ENCODE peak calls at places on chromosome 16, in nine cellular contexts. X, Z, Y, R, Q, B, E, A and K are unnamed samples. For H3K36me3, the result is how much of the 10 kb centered on the place peaks cover.

GRCh38 chr16:53726625-53727024 is 22.7 kb downstream of the FTO start:
- DNase-seq in X (no peak), Z (no peak), Y (no peak), R (no peak), Q (no peak), B (no peak), E (no peak), A (peak), K (no peak)

GRCh38 chr16:67613808-67614207 is 31.1 kb upstream of the CARMIL2 start:
- DNase-seq in X (peak), Z (no peak), Y (no peak), R (no peak), Q (no peak), B (no peak), E (no peak), A (peak), K (peak)

GRCh38 chr16:8108991-8109509 is 481.3 kb downstream of the TMEM114 start:
- DNase-seq in X (no peak), Z (no peak), Y (no peak), R (no peak), Q (no peak), B (no peak), E (no peak), A (peak), K (no peak)

GRCh38 chr16:8831450-8832382 is 34.1 kb downstream of the PMM2 start:
- DNase-seq in X (no peak), Z (no peak), Y (no peak), R (no peak), Q (no peak), B (no peak), E (no peak), A (no peak), K (peak)

GRCh38 chr16:69890114-69890890 is 60.8 kb upstream of the CLEC18A start:
- DNase-seq in X (peak), Z (no peak), Y (peak), R (peak), Q (peak), B (peak), E (peak), A (peak), K (peak)

GRCh38 chr16:88825146-88825545 is 13.4 kb upstream of the APRT start:
- DNase-seq in X (no peak), Z (no peak), Y (no peak), R (no peak), Q (no peak), B (no peak), E (no peak), A (no peak), K (no peak)

GRCh38 chr16:57185446-57185944 is 344 bp downstream of the PSME3IP1 start:
- DNase-seq in X (peak), Z (peak), Y (peak), R (no peak), Q (peak), B (peak), E (peak), A (peak), K (peak)

GRCh38 chr16:70691223-70692129 is 5.6 kb upstream of the MTSS2 start:
- DNase-seq in X (no peak), Z (no peak), Y (peak), R (peak), Q (peak), B (peak), E (peak), A (no peak), K (no peak)

GRCh38 chr16:50021509-50021908 is 3.5 kb upstream of the CNEP1R1 start:
- DNase-seq in X (no peak), Z (no peak), Y (no peak), R (no peak), Q (no peak), B (no peak), E (no peak), A (peak), K (peak)

GRCh38 chr16:85620403-85620802 is 7.3 kb downstream of the GSE1 start:
- DNase-seq in X (no peak), Z (no peak), Y (no peak), R (no peak), Q (no peak), B (no peak), E (no peak), A (no peak), K (no peak)

GRCh38 chr16:23406546-23407240 is 46.3 kb downstream of the COG7 start:
- DNase-seq in X (no peak), Z (no peak), Y (no peak), R (no peak), Q (no peak), B (no peak), E (no peak), A (no peak), K (no peak)

GRCh38 chr16:85612801-85613608 is at the start of gene GSE1:
- DNase-seq in X (peak), Z (peak), Y (peak), R (peak), Q (peak), B (peak), E (peak), A (peak), K (peak)

GRCh38 chr16:2846511-2847310 is 11.3 kb downstream of the PRSS22 start:
- DNase-seq in X (no peak), Z (no peak), Y (no peak), R (no peak), Q (no peak), B (no peak), E (no peak), A (no peak), K (no peak)

GRCh38 chr16:53743149-53743566 is 39.2 kb downstream of the FTO start:
- DNase-seq in X (peak), Z (no peak), Y (no peak), R (no peak), Q (no peak), B (no peak), E (no peak), A (peak), K (peak)

GRCh38 chr16:67257486-67258159 is 8.8 kb downstream of the SLC9A5 start:
- DNase-seq in X (no peak), Z (no peak), Y (no peak), R (no peak), Q (peak), B (peak), E (peak), A (no peak), K (no peak)

GRCh38 chr16:48438414-48438813 is 53.2 kb upstream of the SIAH1 start:
- DNase-seq in X (no peak), Z (no peak), Y (no peak), R (no peak), Q (no peak), B (no peak), E (no peak), A (no peak), K (no peak)

GRCh38 chr16:23509763-23510153 is 536 bp downstream of the GGA2 start:
- DNase-seq in X (peak), Z (peak), Y (peak), R (no peak), Q (peak), B (peak), E (peak), A (no peak), K (no peak)

GRCh38 chr16:85528528-85529387 is 84.4 kb upstream of the GSE1 start:
- DNase-seq in X (no peak), Z (peak), Y (no peak), R (no peak), Q (peak), B (no peak), E (no peak), A (peak), K (no peak)

GRCh38 chr16:4180511-4180910 is 61.4 kb downstream of the SRL start:
- DNase-seq in X (no peak), Z (no peak), Y (no peak), R (no peak), Q (no peak), B (no peak), E (no peak), A (no peak), K (no peak)

GRCh38 chr16:1657841-1658240 is 20.2 kb upstream of the JPT2 start:
- DNase-seq in X (no peak), Z (no peak), Y (no peak), R (no peak), Q (no peak), B (no peak), E (no peak), A (no peak), K (no peak)
- H3K36me3 ChIP-seq in X (under half), Z (under half), Y (under half), R (under half), Q (under half), B (under half), E (half or more), A (under half), K (under half)

DNA sequence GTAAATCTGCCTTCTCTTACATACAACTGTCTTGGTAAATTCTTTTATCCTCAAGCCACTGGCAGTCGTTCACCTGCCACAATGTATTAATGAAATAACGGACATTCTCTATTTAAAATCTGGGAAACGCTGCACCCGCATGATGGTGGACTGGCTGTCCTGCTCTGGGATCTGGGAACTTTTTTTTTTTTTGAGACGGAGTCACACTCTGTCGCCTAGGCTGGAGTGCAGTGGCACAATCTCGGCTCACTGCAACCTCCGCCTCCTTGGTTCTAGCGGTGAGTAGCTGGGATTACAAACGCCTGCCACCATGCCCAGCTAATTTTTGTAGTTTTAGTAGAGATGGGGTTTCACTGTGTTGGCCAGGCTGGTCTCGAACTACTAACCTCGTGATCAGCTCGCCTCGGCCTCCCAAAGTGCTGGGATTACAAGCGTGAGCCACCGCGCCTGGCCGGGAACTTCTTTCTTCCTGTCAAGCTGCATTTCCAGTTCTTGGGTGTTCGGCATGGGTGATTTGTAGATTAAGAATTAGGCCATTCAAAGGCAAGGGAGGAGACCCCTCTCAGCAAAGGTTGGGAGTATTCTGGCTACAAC is 28.3 kb downstream of the PRDM7 start:
- DNase-seq in X (no peak), Z (no peak), Y (no peak), R (no peak), Q (no peak), B (no peak), E (no peak), A (no peak), K (no peak)
- H3K36me3 ChIP-seq in X (under half), Z (under half), Y (under half), R (under half), Q (under half), B (under half), E (under half), A (under half), K (under half)

GRCh38 chr16:10938844-10939648 is 3.2 kb downstream of the DEXI start:
- DNase-seq in X (no peak), Z (no peak), Y (no peak), R (no peak), Q (no peak), B (no peak), E (peak), A (no peak), K (no peak)
- H3K36me3 ChIP-seq in X (under half), Z (under half), Y (under half), R (under half), Q (under half), B (under half), E (under half), A (under half), K (under half)

GRCh38 chr16:1653023-1653422 is 25.1 kb upstream of the JPT2 start:
- DNase-seq in X (no peak), Z (no peak), Y (no peak), R (no peak), Q (no peak), B (no peak), E (no peak), A (no peak), K (no peak)

GRCh38 chr16:1655909-1656807 is 21.9 kb upstream of the JPT2 start:
- DNase-seq in X (no peak), Z (no peak), Y (no peak), R (no peak), Q (peak), B (no peak), E (no peak), A (no peak), K (no peak)

GRCh38 chr16:1655269-1655807 is 22.7 kb upstream of the JPT2 start:
- DNase-seq in X (no peak), Z (no peak), Y (no peak), R (no peak), Q (no peak), B (no peak), E (no peak), A (no peak), K (no peak)

GRCh38 chr16:1656808-1657617 is 21.1 kb upstream of the JPT2 start:
- DNase-seq in X (no peak), Z (no peak), Y (no peak), R (no peak), Q (no peak), B (no peak), E (peak), A (peak), K (no peak)

DNA sequence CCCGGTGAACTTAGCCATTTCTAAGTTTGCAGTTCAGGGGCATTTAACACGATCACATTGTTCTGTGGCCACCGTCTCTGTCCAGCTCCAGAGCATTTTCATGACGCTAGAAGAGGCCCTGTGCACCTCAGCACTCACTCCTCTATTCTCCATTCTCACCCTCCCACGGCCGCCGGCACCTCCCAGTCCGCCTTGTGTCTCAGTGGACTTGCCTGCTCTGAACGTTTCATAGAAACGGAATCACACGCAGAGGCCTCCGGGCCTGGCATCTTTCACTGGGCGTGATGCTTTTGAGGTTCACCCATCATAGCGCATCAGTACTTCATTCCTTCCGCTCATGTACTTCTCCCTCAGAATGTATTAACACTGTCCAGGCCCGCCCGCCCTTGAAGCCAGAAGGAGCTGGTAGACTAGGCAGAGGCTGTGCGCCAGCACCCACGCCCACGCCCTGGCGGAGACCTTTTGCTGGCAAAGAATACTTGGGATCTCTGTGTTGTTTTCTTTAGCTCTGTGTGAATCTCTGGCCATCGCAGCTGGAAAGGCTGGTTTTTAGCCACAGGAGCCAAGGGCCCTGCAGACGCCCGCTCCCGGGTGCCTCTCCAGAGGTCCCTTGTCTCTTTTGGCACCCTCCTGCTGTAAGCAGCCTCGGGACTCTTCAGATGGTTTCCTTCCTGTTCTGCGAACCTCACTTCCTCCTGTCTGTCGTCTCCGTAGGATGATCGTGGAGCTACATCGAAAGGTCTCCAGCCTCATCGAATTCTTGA is 23.4 kb upstream of the JPT2 start:
- DNase-seq in X (no peak), Z (no peak), Y (no peak), R (no peak), Q (no peak), B (no peak), E (no peak), A (no peak), K (no peak)
- H3K36me3 ChIP-seq in X (under half), Z (under half), Y (under half), R (under half), Q (under half), B (under half), E (under half), A (under half), K (under half)

GRCh38 chr16:29883987-29884386 is 15.4 kb downstream of the SEZ6L2 start:
- DNase-seq in X (no peak), Z (no peak), Y (no peak), R (no peak), Q (no peak), B (no peak), E (no peak), A (no peak), K (peak)

GRCh38 chr16:29876578-29877249 is 13.7 kb upstream of the CDIPT start:
- DNase-seq in X (no peak), Z (peak), Y (no peak), R (no peak), Q (no peak), B (no peak), E (no peak), A (no peak), K (peak)

GRCh38 chr16:29877266-29877961 is 14.4 kb upstream of the CDIPT start:
- DNase-seq in X (no peak), Z (peak), Y (no peak), R (no peak), Q (no peak), B (no peak), E (no peak), A (peak), K (peak)

GRCh38 chr16:29876186-29876577 is 13.2 kb upstream of the CDIPT start:
- DNase-seq in X (no peak), Z (no peak), Y (no peak), R (no peak), Q (no peak), B (no peak), E (no peak), A (no peak), K (peak)

DNA sequence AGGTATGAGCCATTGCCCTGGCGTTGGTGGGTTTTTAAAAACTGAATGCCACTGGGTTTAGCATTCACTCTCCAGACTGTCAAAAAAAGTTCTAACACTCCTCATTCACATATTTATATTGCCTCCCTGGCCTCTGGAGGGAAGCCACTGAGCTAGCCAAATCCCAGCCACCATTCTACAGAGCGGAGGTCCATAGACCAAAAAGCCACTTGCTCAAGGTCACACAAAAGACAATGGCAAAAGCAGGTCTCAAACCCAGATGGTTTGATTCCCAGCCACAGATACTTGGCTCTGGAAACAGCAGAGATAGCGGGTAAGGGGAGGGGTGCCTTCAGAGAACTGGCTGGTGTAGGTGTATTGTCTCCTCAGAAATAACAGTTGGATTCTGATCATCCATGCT is 18.0 kb upstream of the CDIPT start:
- DNase-seq in X (no peak), Z (no peak), Y (no peak), R (no peak), Q (no peak), B (no peak), E (no peak), A (no peak), K (no peak)
- H3K36me3 ChIP-seq in X (under half), Z (under half), Y (under half), R (under half), Q (under half), B (under half), E (under half), A (under half), K (under half)

GRCh38 chr16:15743657-15744056 is 93.6 kb downstream of the NDE1 start:
- DNase-seq in X (no peak), Z (no peak), Y (no peak), R (no peak), Q (no peak), B (no peak), E (no peak), A (no peak), K (no peak)

GRCh38 chr16:15741207-15741871 is 91.3 kb downstream of the NDE1 start:
- DNase-seq in X (no peak), Z (no peak), Y (no peak), R (no peak), Q (no peak), B (no peak), E (no peak), A (no peak), K (no peak)

GRCh38 chr16:15739449-15739848 is 89.4 kb downstream of the NDE1 start:
- DNase-seq in X (no peak), Z (no peak), Y (no peak), R (no peak), Q (no peak), B (no peak), E (no peak), A (no peak), K (peak)

GRCh38 chr16:15739940-15740339 is 89.9 kb downstream of the NDE1 start:
- DNase-seq in X (no peak), Z (no peak), Y (no peak), R (no peak), Q (no peak), B (peak), E (no peak), A (no peak), K (no peak)

GRCh38 chr16:15742716-15743115 is 92.7 kb downstream of the NDE1 start:
- DNase-seq in X (no peak), Z (no peak), Y (no peak), R (no peak), Q (no peak), B (no peak), E (no peak), A (no peak), K (no peak)
- H3K36me3 ChIP-seq in X (under half), Z (under half), Y (under half), R (under half), Q (under half), B (under half), E (under half), A (under half), K (under half)

GRCh38 chr16:72108353-72109102 is 14.9 kb downstream of the DHX38 start:
- DNase-seq in X (no peak), Z (no peak), Y (no peak), R (no peak), Q (no peak), B (no peak), E (no peak), A (no peak), K (no peak)

GRCh38 chr16:72111653-72112451 is 18.2 kb downstream of the DHX38 start:
- DNase-seq in X (no peak), Z (no peak), Y (no peak), R (no peak), Q (no peak), B (no peak), E (no peak), A (no peak), K (peak)

GRCh38 chr16:72109300-72109699 is 15.7 kb downstream of the DHX38 start:
- DNase-seq in X (no peak), Z (no peak), Y (no peak), R (no peak), Q (no peak), B (no peak), E (no peak), A (no peak), K (no peak)

GRCh38 chr16:72110662-72111615 is 17.3 kb downstream of the DHX38 start:
- DNase-seq in X (no peak), Z (no peak), Y (no peak), R (no peak), Q (no peak), B (no peak), E (no peak), A (no peak), K (no peak)

GRCh38 chr16:72109966-72110530 is 16.4 kb downstream of the DHX38 start:
- DNase-seq in X (no peak), Z (no peak), Y (no peak), R (no peak), Q (no peak), B (no peak), E (no peak), A (no peak), K (no peak)
- H3K36me3 ChIP-seq in X (under half), Z (half or more), Y (under half), R (half or more), Q (under half), B (under half), E (half or more), A (half or more), K (under half)

GRCh38 chr16:75603241-75603640 is 19.8 kb downstream of the ADAT1 start:
- DNase-seq in X (no peak), Z (no peak), Y (no peak), R (no peak), Q (no peak), B (no peak), E (no peak), A (no peak), K (no peak)
- H3K36me3 ChIP-seq in X (under half), Z (half or more), Y (under half), R (under half), Q (under half), B (under half), E (under half), A (under half), K (under half)

GRCh38 chr16:1643521-1643920 is 31.4 kb downstream of the CRAMP1 start:
- DNase-seq in X (no peak), Z (no peak), Y (no peak), R (no peak), Q (no peak), B (no peak), E (no peak), A (no peak), K (no peak)
- H3K36me3 ChIP-seq in X (under half), Z (under half), Y (under half), R (under half), Q (under half), B (under half), E (under half), A (under half), K (under half)